ENCODE peak calls at places on chromosomes 5 and 9, in seven cellular contexts. J is HCT116, E is K562, B is HepG2, R is H1, V is SK-N-SH, H is GM12878. T is an unnamed sample.

GRCh38 chr9:7374966-7375650 is 424.5 kb downstream of the DMAC1 start:
- DNase-seq in V (no peak), R (no peak), B (no peak), H (no peak), E (no peak), J (no peak), T (no peak)

GRCh38 chr9:109012009-109012875 is 1.1 kb downstream of the CTNNAL1 start:
- DNase-seq in J (peak), V (peak), E (no peak), B (peak), R (no peak), H (no peak), T (peak)

GRCh38 chr5:168163966-168164365 is 127.5 kb upstream of the WWC1 start:
- DNase-seq in E (no peak), V (no peak), J (no peak), R (no peak), B (no peak), H (no peak), T (no peak)

GRCh38 chr9:104386425-104387069 is 117.5 kb upstream of the OR13F1 start:
- DNase-seq in B (peak), E (no peak), V (peak), H (no peak), R (no peak), J (peak), T (peak)

GRCh38 chr5:75045071-75045470 is 7.3 kb downstream of the GCNT4 start:
- DNase-seq in V (no peak), R (no peak), H (no peak), E (no peak), J (no peak), B (no peak), T (no peak)

GRCh38 chr5:139698461-139699146 is 50.5 kb downstream of the CXXC5 start:
- DNase-seq in H (no peak), B (no peak), V (peak), E (no peak), R (no peak), J (no peak), T (no peak)

GRCh38 chr9:123927625-123928308 is 2.2 kb downstream of the DENND1A start:
- DNase-seq in V (no peak), H (peak), J (no peak), E (no peak), B (no peak), R (no peak), T (no peak)

GRCh38 chr9:36029765-36030528 is 6.8 kb upstream of the RECK start:
- DNase-seq in H (no peak), V (no peak), R (no peak), J (no peak), E (no peak), B (no peak), T (no peak)

GRCh38 chr9:18466101-18466500 is 7.9 kb upstream of the ADAMTSL1 start:
- DNase-seq in H (no peak), J (no peak), R (no peak), E (no peak), B (no peak), V (no peak), T (no peak)

GRCh38 chr9:136252281-136252680 is 6.7 kb upstream of the QSOX2 start:
- DNase-seq in B (no peak), V (no peak), R (no peak), J (no peak), E (no peak), H (no peak), T (no peak)

GRCh38 chr9:103894184-103894583 is 199.9 kb upstream of the SMC2 start:
- DNase-seq in B (no peak), J (no peak), V (no peak), H (no peak), R (no peak), E (no peak), T (no peak)

GRCh38 chr5:125612356-125613149 is 810.7 kb upstream of the GRAMD2B start:
- DNase-seq in J (no peak), B (no peak), E (no peak), V (no peak), H (no peak), R (no peak), T (no peak)

GRCh38 chr5:103526164-103526915 is 36.2 kb downstream of the NUDT12 start:
- DNase-seq in V (no peak), B (no peak), H (no peak), E (no peak), J (no peak), R (no peak), T (no peak)

GRCh38 chr9:126688617-126689016 is 74.9 kb downstream of the LMX1B start:
- DNase-seq in E (no peak), H (no peak), J (no peak), V (no peak), R (no peak), B (no peak), T (no peak)
- TF ChIP-seq JUND in E (no peak), H (no peak), J (no peak), V (no peak), R (no peak), B (no peak), T (no peak)

GRCh38 chr9:15606667-15607472 is 54.0 kb downstream of the CCDC171 start:
- DNase-seq in J (peak), V (peak), B (peak), E (peak), H (no peak), R (no peak), T (peak)
- TF ChIP-seq JUND in J (no peak), V (no peak), B (no peak), E (no peak), H (no peak), R (no peak), T (no peak)

GRCh38 chr5:94754824-94755223 is 136.4 kb downstream of the SLF1 start:
- DNase-seq in H (no peak), J (no peak), E (no peak), B (no peak), R (no peak), V (no peak), T (peak)
- TF ChIP-seq JUND in H (no peak), J (no peak), E (no peak), B (no peak), R (no peak), V (no peak), T (no peak)

GRCh38 chr5:173454381-173454763 is 126.2 kb upstream of the STC2 start:
- DNase-seq in V (no peak), R (no peak), B (peak), E (no peak), J (no peak), H (no peak), T (peak)
- TF ChIP-seq JUND in V (no peak), R (no peak), B (no peak), E (no peak), J (no peak), H (no peak), T (no peak)

DNA sequence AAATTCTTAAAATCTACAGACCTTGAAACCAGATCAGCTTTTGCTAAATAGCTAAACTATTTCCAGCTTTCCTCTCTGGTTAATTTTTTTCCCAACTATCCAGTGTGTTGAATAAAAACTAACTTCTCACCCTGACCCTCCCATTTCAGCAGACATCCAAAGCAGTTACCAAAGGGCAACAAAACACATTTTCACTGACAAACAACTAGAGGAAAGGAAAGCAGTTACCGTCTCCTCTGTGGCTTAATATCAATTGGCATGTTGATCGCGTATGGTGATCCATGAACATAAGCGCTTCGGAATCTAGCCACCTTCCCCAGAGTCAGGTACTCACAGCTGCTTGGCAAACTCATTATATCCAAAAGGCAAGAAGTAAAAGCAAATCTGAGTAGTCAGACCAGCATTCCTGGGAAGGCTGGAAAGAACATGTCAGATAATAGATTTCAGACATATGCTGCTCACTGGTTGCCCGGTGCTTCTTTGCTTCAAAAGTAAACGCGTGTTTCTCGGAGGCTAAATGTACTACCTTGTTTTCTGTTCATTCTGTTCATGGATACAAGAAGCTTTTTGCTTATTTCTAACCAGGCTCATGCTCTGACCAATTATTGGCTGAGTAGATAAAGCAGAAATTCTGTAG is 463.3 kb downstream of the PDE4D start:
- DNase-seq in E (no peak), V (no peak), B (no peak), J (no peak), R (no peak), H (no peak), T (no peak)
- TF ChIP-seq JUND in E (no peak), V (no peak), B (no peak), J (no peak), R (no peak), H (no peak), T (no peak)

GRCh38 chr5:132265336-132266030 is 8.0 kb downstream of the PDLIM4 start:
- DNase-seq in R (no peak), J (no peak), B (peak), E (no peak), H (no peak), V (peak), T (no peak)
- TF ChIP-seq JUND in R (no peak), J (no peak), B (no peak), E (no peak), H (no peak), V (no peak), T (no peak)

DNA sequence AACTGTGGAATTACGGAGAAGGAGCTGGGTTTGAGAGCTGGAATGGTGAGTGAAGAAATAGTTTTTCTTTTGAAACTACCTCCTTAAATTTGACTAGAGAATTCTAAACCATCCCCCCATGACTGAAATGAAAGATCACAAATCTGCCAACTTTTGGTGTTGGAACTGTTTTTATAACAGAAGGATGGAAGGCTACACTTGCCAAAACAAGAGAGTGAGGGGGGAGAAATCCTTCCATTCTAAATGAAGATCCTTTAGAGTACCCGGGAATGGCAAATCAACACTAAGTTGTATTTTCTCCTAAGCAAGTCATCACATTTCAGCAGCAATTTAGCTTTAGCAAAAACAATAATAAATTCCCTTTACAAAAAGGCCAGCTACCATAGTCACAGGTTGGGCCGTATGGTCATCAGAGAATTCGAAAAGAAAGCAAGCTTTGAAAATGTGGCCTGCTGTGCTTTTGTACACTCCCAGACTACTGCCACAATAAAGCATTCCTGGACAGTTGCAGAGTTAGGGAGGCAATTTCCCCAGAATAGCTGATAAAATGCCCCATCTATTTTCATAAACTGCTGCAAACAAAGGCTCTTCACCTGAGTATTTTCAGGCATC is 25.0 kb upstream of the FREM1 start:
- DNase-seq in R (no peak), V (no peak), E (no peak), H (no peak), B (no peak), J (no peak), T (no peak)
- TF ChIP-seq JUND in R (no peak), V (no peak), E (no peak), H (no peak), B (no peak), J (no peak), T (no peak)

GRCh38 chr5:34038430-34038829 is 4.6 kb downstream of the C1QTNF3 start:
- DNase-seq in E (no peak), R (no peak), B (no peak), V (no peak), J (no peak), H (no peak), T (no peak)
- TF ChIP-seq JUND in E (no peak), R (no peak), B (no peak), V (no peak), J (no peak), H (no peak), T (no peak)

T was measured in T47D.